ENCODE peak calls at places on chromosomes 5 and 9, in nine cellular contexts. One of them, this sample, is unnamed.

GRCh38 chr5:102511666-102512065 is 12.9 kb upstream of the SLCO6A1 start:
- DNase-seq in transverse colon: no peak
- DNase-seq in AG10803: peak; percentile 64
- DNase-seq in GF-D8: no peak
- DNase-seq in fibroblast of pulmonary artery: peak; percentile 43
- DNase-seq in SK-MEL-5: no peak
- DNase-seq in NCI-H774: no peak
- DNase-seq in Peyer's patch: no peak
- DNase-seq in HuH-7: no peak
- DNase-seq in this sample: peak; percentile 1

GRCh38 chr9:132885691-132886357 is 7.1 kb downstream of the SPACA9 start:
- DNase-seq in transverse colon: no peak
- DNase-seq in AG10803: no peak
- DNase-seq in GF-D8: peak; percentile 33
- DNase-seq in fibroblast of pulmonary artery: no peak
- DNase-seq in SK-MEL-5: no peak
- DNase-seq in NCI-H774: no peak
- DNase-seq in Peyer's patch: no peak
- DNase-seq in HuH-7: no peak
- DNase-seq in this sample: no peak

GRCh38 chr9:130960522-130961378 is 21.7 kb upstream of the FIBCD1 start:
- DNase-seq in transverse colon: no peak
- DNase-seq in AG10803: no peak
- DNase-seq in GF-D8: no peak
- DNase-seq in fibroblast of pulmonary artery: no peak
- DNase-seq in SK-MEL-5: no peak
- DNase-seq in NCI-H774: no peak
- DNase-seq in Peyer's patch: no peak
- DNase-seq in HuH-7: no peak
- DNase-seq in this sample: no peak

GRCh38 chr5:140293091-140293996 is 9.6 kb downstream of the PFDN1 start:
- DNase-seq in transverse colon: no peak
- DNase-seq in AG10803: no peak
- DNase-seq in GF-D8: no peak
- DNase-seq in fibroblast of pulmonary artery: peak; percentile 70
- DNase-seq in SK-MEL-5: peak; percentile 40
- DNase-seq in NCI-H774: no peak
- DNase-seq in Peyer's patch: no peak
- DNase-seq in HuH-7: no peak
- DNase-seq in this sample: no peak

GRCh38 chr5:172494630-172495505 is 40.5 kb upstream of the SH3PXD2B start:
- DNase-seq in transverse colon: no peak
- DNase-seq in AG10803: no peak
- DNase-seq in GF-D8: no peak
- DNase-seq in fibroblast of pulmonary artery: no peak
- DNase-seq in SK-MEL-5: no peak
- DNase-seq in NCI-H774: no peak
- DNase-seq in Peyer's patch: peak; percentile 31
- DNase-seq in HuH-7: no peak
- DNase-seq in this sample: no peak

GRCh38 chr5:90747175-90747574 is 188.6 kb downstream of the ADGRV1 start:
- DNase-seq in transverse colon: no peak
- DNase-seq in AG10803: no peak
- DNase-seq in GF-D8: no peak
- DNase-seq in fibroblast of pulmonary artery: no peak
- DNase-seq in SK-MEL-5: no peak
- DNase-seq in NCI-H774: no peak
- DNase-seq in Peyer's patch: no peak
- DNase-seq in HuH-7: no peak
- DNase-seq in this sample: no peak

GRCh38 chr9:98975838-98976237 is 32.1 kb downstream of the COL15A1 start:
- DNase-seq in transverse colon: no peak
- DNase-seq in AG10803: no peak
- DNase-seq in GF-D8: no peak
- DNase-seq in fibroblast of pulmonary artery: no peak
- DNase-seq in SK-MEL-5: no peak
- DNase-seq in NCI-H774: no peak
- DNase-seq in Peyer's patch: no peak
- DNase-seq in HuH-7: no peak
- DNase-seq in this sample: no peak

GRCh38 chr5:87151547-87151946 is 116.1 kb upstream of the RASA1 start:
- DNase-seq in transverse colon: no peak
- DNase-seq in AG10803: peak; percentile 86
- DNase-seq in GF-D8: no peak
- DNase-seq in fibroblast of pulmonary artery: peak; percentile 87
- DNase-seq in SK-MEL-5: no peak
- DNase-seq in NCI-H774: no peak
- DNase-seq in Peyer's patch: no peak
- DNase-seq in HuH-7: no peak
- DNase-seq in this sample: no peak

GRCh38 chr5:135126688-135127603 is 92.9 kb upstream of the PITX1 start:
- DNase-seq in transverse colon: peak; percentile 31
- DNase-seq in AG10803: no peak
- DNase-seq in GF-D8: no peak
- DNase-seq in fibroblast of pulmonary artery: no peak
- DNase-seq in SK-MEL-5: no peak
- DNase-seq in NCI-H774: no peak
- DNase-seq in Peyer's patch: no peak
- DNase-seq in HuH-7: no peak
- DNase-seq in this sample: peak; percentile 77

GRCh38 chr9:38023661-38024035 is 45.4 kb downstream of the SHB start:
- DNase-seq in transverse colon: no peak
- DNase-seq in AG10803: no peak
- DNase-seq in GF-D8: no peak
- DNase-seq in fibroblast of pulmonary artery: no peak
- DNase-seq in SK-MEL-5: no peak
- DNase-seq in NCI-H774: no peak
- DNase-seq in Peyer's patch: no peak
- DNase-seq in HuH-7: no peak
- DNase-seq in this sample: peak; percentile 52

GRCh38 chr5:147411612-147412310 is 98.1 kb downstream of the DPYSL3 start:
- DNase-seq in transverse colon: no peak
- DNase-seq in AG10803: no peak
- DNase-seq in GF-D8: no peak
- DNase-seq in fibroblast of pulmonary artery: peak; percentile 76
- DNase-seq in SK-MEL-5: no peak
- DNase-seq in NCI-H774: no peak
- DNase-seq in Peyer's patch: no peak
- DNase-seq in HuH-7: no peak
- DNase-seq in this sample: no peak

GRCh38 chr5:109455598-109456096 is 45.9 kb upstream of the PJA2 start:
- DNase-seq in transverse colon: peak; percentile 11
- DNase-seq in AG10803: peak; percentile 96
- DNase-seq in GF-D8: no peak
- DNase-seq in fibroblast of pulmonary artery: peak; percentile 100
- DNase-seq in SK-MEL-5: peak; percentile 78
- DNase-seq in NCI-H774: peak; percentile 19
- DNase-seq in Peyer's patch: no peak
- DNase-seq in HuH-7: no peak
- DNase-seq in this sample: no peak

GRCh38 chr5:168409601-168410458 is 76.4 kb upstream of the RARS1 start:
- DNase-seq in transverse colon: no peak
- DNase-seq in AG10803: peak; percentile 64
- DNase-seq in GF-D8: no peak
- DNase-seq in fibroblast of pulmonary artery: peak; percentile 83
- DNase-seq in SK-MEL-5: peak; percentile 91
- DNase-seq in NCI-H774: no peak
- DNase-seq in Peyer's patch: no peak
- DNase-seq in HuH-7: no peak
- DNase-seq in this sample: no peak

GRCh38 chr9:78234810-78235209 is 1.1 kb upstream of the CEP78 start:
- DNase-seq in transverse colon: no peak
- DNase-seq in AG10803: peak; percentile 48
- DNase-seq in GF-D8: no peak
- DNase-seq in fibroblast of pulmonary artery: peak; percentile 63
- DNase-seq in SK-MEL-5: no peak
- DNase-seq in NCI-H774: no peak
- DNase-seq in Peyer's patch: no peak
- DNase-seq in HuH-7: peak; percentile 36
- DNase-seq in this sample: no peak

GRCh38 chr9:95645992-95646391 is 129.2 kb upstream of the PTCH1 start:
- DNase-seq in transverse colon: no peak
- DNase-seq in AG10803: no peak
- DNase-seq in GF-D8: no peak
- DNase-seq in fibroblast of pulmonary artery: no peak
- DNase-seq in SK-MEL-5: no peak
- DNase-seq in NCI-H774: no peak
- DNase-seq in Peyer's patch: no peak
- DNase-seq in HuH-7: no peak
- DNase-seq in this sample: no peak

GRCh38 chr5:159385994-159386711 is 55.9 kb upstream of the IL12B start:
- DNase-seq in transverse colon: no peak
- DNase-seq in AG10803: no peak
- DNase-seq in GF-D8: no peak
- DNase-seq in fibroblast of pulmonary artery: no peak
- DNase-seq in SK-MEL-5: no peak
- DNase-seq in NCI-H774: no peak
- DNase-seq in Peyer's patch: no peak
- DNase-seq in HuH-7: no peak
- DNase-seq in this sample: no peak

GRCh38 chr5:123181394-123181801 is 92.4 kb downstream of the PRDM6 start:
- DNase-seq in transverse colon: no peak
- DNase-seq in AG10803: no peak
- DNase-seq in GF-D8: no peak
- DNase-seq in fibroblast of pulmonary artery: no peak
- DNase-seq in SK-MEL-5: no peak
- DNase-seq in NCI-H774: no peak
- DNase-seq in Peyer's patch: no peak
- DNase-seq in HuH-7: no peak
- DNase-seq in this sample: no peak

GRCh38 chr9:18330736-18331335 is 143.1 kb upstream of the ADAMTSL1 start:
- DNase-seq in transverse colon: no peak
- DNase-seq in AG10803: no peak
- DNase-seq in GF-D8: no peak
- DNase-seq in fibroblast of pulmonary artery: peak; percentile 71
- DNase-seq in SK-MEL-5: peak; percentile 78
- DNase-seq in NCI-H774: no peak
- DNase-seq in Peyer's patch: no peak
- DNase-seq in HuH-7: no peak
- DNase-seq in this sample: peak; percentile 66

GRCh38 chr9:93309889-93310425 is 126.0 kb downstream of the WNK2 start:
- DNase-seq in transverse colon: no peak
- DNase-seq in AG10803: no peak
- DNase-seq in GF-D8: no peak
- DNase-seq in fibroblast of pulmonary artery: no peak
- DNase-seq in SK-MEL-5: no peak
- DNase-seq in NCI-H774: no peak
- DNase-seq in Peyer's patch: no peak
- DNase-seq in HuH-7: no peak
- DNase-seq in this sample: no peak

GRCh38 chr5:125558466-125558865 is 812.0 kb upstream of the ZNF608 start:
- DNase-seq in transverse colon: no peak
- DNase-seq in AG10803: no peak
- DNase-seq in GF-D8: no peak
- DNase-seq in fibroblast of pulmonary artery: peak; percentile 23
- DNase-seq in SK-MEL-5: no peak
- DNase-seq in NCI-H774: no peak
- DNase-seq in Peyer's patch: no peak
- DNase-seq in HuH-7: no peak
- DNase-seq in this sample: no peak

GRCh38 chr5:17796757-17797398 is 162.6 kb downstream of the TAF11L14 start:
- DNase-seq in transverse colon: no peak
- DNase-seq in AG10803: no peak
- DNase-seq in GF-D8: no peak
- DNase-seq in fibroblast of pulmonary artery: no peak
- DNase-seq in SK-MEL-5: no peak
- DNase-seq in NCI-H774: no peak
- DNase-seq in Peyer's patch: no peak
- DNase-seq in HuH-7: no peak
- DNase-seq in this sample: no peak

GRCh38 chr9:125982798-125983406 is 235.7 kb downstream of the PBX3 start:
- DNase-seq in transverse colon: no peak
- DNase-seq in AG10803: no peak
- DNase-seq in GF-D8: no peak
- DNase-seq in fibroblast of pulmonary artery: no peak
- DNase-seq in SK-MEL-5: no peak
- DNase-seq in NCI-H774: no peak
- DNase-seq in Peyer's patch: peak; percentile 35
- DNase-seq in HuH-7: no peak
- DNase-seq in this sample: no peak

GRCh38 chr9:95171001-95171400 is 146.5 kb downstream of the FANCC start:
- DNase-seq in transverse colon: no peak
- DNase-seq in AG10803: no peak
- DNase-seq in GF-D8: no peak
- DNase-seq in fibroblast of pulmonary artery: peak; percentile 61
- DNase-seq in SK-MEL-5: peak; percentile 11
- DNase-seq in NCI-H774: no peak
- DNase-seq in Peyer's patch: no peak
- DNase-seq in HuH-7: no peak
- DNase-seq in this sample: peak; percentile 17

GRCh38 chr9:89523948-89524347 is 26.0 kb upstream of the SEMA4D start:
- DNase-seq in transverse colon: no peak
- DNase-seq in AG10803: no peak
- DNase-seq in GF-D8: no peak
- DNase-seq in fibroblast of pulmonary artery: no peak
- DNase-seq in SK-MEL-5: no peak
- DNase-seq in NCI-H774: no peak
- DNase-seq in Peyer's patch: peak; percentile 67
- DNase-seq in HuH-7: no peak
- DNase-seq in this sample: no peak

GRCh38 chr5:151755383-151755782 is 3.0 kb downstream of the ATOX1 start:
- DNase-seq in transverse colon: no peak
- DNase-seq in AG10803: no peak
- DNase-seq in GF-D8: no peak
- DNase-seq in fibroblast of pulmonary artery: no peak
- DNase-seq in SK-MEL-5: peak; percentile 45
- DNase-seq in NCI-H774: no peak
- DNase-seq in Peyer's patch: no peak
- DNase-seq in HuH-7: peak; percentile 47
- DNase-seq in this sample: no peak

GRCh38 chr9:70962761-70963445 is 158.5 kb downstream of the TRPM3 start:
- DNase-seq in transverse colon: no peak
- DNase-seq in AG10803: peak; percentile 21
- DNase-seq in GF-D8: no peak
- DNase-seq in fibroblast of pulmonary artery: no peak
- DNase-seq in SK-MEL-5: no peak
- DNase-seq in NCI-H774: no peak
- DNase-seq in Peyer's patch: no peak
- DNase-seq in HuH-7: no peak
- DNase-seq in this sample: no peak

GRCh38 chr9:91843623-91844111 is 106.4 kb downstream of the ROR2 start:
- DNase-seq in transverse colon: no peak
- DNase-seq in AG10803: peak; percentile 36
- DNase-seq in GF-D8: no peak
- DNase-seq in fibroblast of pulmonary artery: no peak
- DNase-seq in SK-MEL-5: no peak
- DNase-seq in NCI-H774: no peak
- DNase-seq in Peyer's patch: no peak
- DNase-seq in HuH-7: no peak
- DNase-seq in this sample: no peak

GRCh38 chr5:73412597-73412988 is 36.0 kb downstream of the FOXD1 start:
- DNase-seq in transverse colon: no peak
- DNase-seq in AG10803: peak; percentile 51
- DNase-seq in GF-D8: no peak
- DNase-seq in fibroblast of pulmonary artery: peak; percentile 37
- DNase-seq in SK-MEL-5: peak; percentile 13
- DNase-seq in NCI-H774: no peak
- DNase-seq in Peyer's patch: no peak
- DNase-seq in HuH-7: no peak
- DNase-seq in this sample: no peak

GRCh38 chr9:121282309-121283071 is 14.5 kb downstream of the GSN start:
- DNase-seq in transverse colon: peak; percentile 58
- DNase-seq in AG10803: peak; percentile 94
- DNase-seq in GF-D8: peak; percentile 50
- DNase-seq in fibroblast of pulmonary artery: peak; percentile 85
- DNase-seq in SK-MEL-5: no peak
- DNase-seq in NCI-H774: no peak
- DNase-seq in Peyer's patch: peak; percentile 74
- DNase-seq in HuH-7: no peak
- DNase-seq in this sample: no peak

GRCh38 chr9:4553951-4554381 is 63.7 kb downstream of the SLC1A1 start:
- DNase-seq in transverse colon: no peak
- DNase-seq in AG10803: peak; percentile 43
- DNase-seq in GF-D8: no peak
- DNase-seq in fibroblast of pulmonary artery: peak; percentile 47
- DNase-seq in SK-MEL-5: no peak
- DNase-seq in NCI-H774: no peak
- DNase-seq in Peyer's patch: no peak
- DNase-seq in HuH-7: no peak
- DNase-seq in this sample: no peak

This sample was measured in NCI-H1092 treated with DMSO at 0.1 percent for 48 hours.